ENCODE peak calls at places on chromosomes 5 and 9, in seven cellular contexts. O, E, V, U, G, B and Q are unnamed samples.

GRCh38 chr5:39605966-39606591 is 181.3 kb upstream of the DAB2 start:
- DNase-seq in O (peak; percentile 26), E (no peak), V (no peak), U (no peak), G (no peak), B (no peak), Q (no peak)

GRCh38 chr5:149474198-149474597 is 77.0 kb downstream of the CSNK1A1 start:
- DNase-seq in O (no peak), E (no peak), V (no peak), U (no peak), G (no peak), B (no peak), Q (no peak)

GRCh38 chr5:141850183-141850768 is 27.9 kb downstream of the PCDH1 start:
- DNase-seq in O (no peak), E (peak; percentile 36), V (no peak), U (no peak), G (no peak), B (no peak), Q (no peak)

GRCh38 chr5:142740903-142741302 is 29.3 kb upstream of the ARHGAP26 start:
- DNase-seq in O (no peak), E (no peak), V (no peak), U (no peak), G (no peak), B (peak; percentile 60), Q (no peak)

GRCh38 chr5:6803981-6804550 is 90.8 kb downstream of the TENT4A start:
- DNase-seq in O (no peak), E (peak; percentile 31), V (no peak), U (no peak), G (peak; percentile 57), B (no peak), Q (no peak)

GRCh38 chr9:97772145-97772544 is 75.0 kb upstream of the XPA start:
- DNase-seq in O (no peak), E (no peak), V (no peak), U (no peak), G (no peak), B (no peak), Q (no peak)

GRCh38 chr5:145324767-145325479 is 510.2 kb downstream of the PRELID2 start:
- DNase-seq in O (no peak), E (no peak), V (no peak), U (no peak), G (no peak), B (no peak), Q (no peak)

GRCh38 chr5:88823201-88823600 is 59.8 kb downstream of the MEF2C start:
- DNase-seq in O (no peak), E (no peak), V (no peak), U (no peak), G (no peak), B (no peak), Q (no peak)

GRCh38 chr5:126927424-126927823 is 102.9 kb downstream of the MARCHF3 start:
- DNase-seq in O (no peak), E (no peak), V (no peak), U (no peak), G (no peak), B (no peak), Q (no peak)

GRCh38 chr5:151740958-151741373 is 17.5 kb downstream of the ATOX1 start:
- DNase-seq in O (peak; percentile 78), E (peak; percentile 54), V (no peak), U (no peak), G (no peak), B (peak; percentile 64), Q (no peak)

GRCh38 chr9:130239741-130240241 is 25.8 kb upstream of the HMCN2 start:
- DNase-seq in O (no peak), E (peak; percentile 72), V (no peak), U (no peak), G (no peak), B (no peak), Q (no peak)

GRCh38 chr9:136059851-136060670 is 35.0 kb downstream of the NACC2 start:
- DNase-seq in O (peak; percentile 78), E (peak; percentile 81), V (peak; percentile 72), U (no peak), G (peak; percentile 74), B (peak; percentile 92), Q (no peak)

GRCh38 chr9:125889524-125890473 is 142.6 kb downstream of the PBX3 start:
- DNase-seq in O (peak; percentile 58), E (peak; percentile 46), V (no peak), U (peak; percentile 47), G (peak; percentile 84), B (peak; percentile 45), Q (peak; percentile 52)

GRCh38 chr5:61357745-61358144 is 25.7 kb downstream of the ZSWIM6 start:
- DNase-seq in O (no peak), E (peak; percentile 18), V (no peak), U (no peak), G (no peak), B (no peak), Q (no peak)

GRCh38 chr5:67620386-67621039 is 423.9 kb upstream of the CD180 start:
- DNase-seq in O (no peak), E (no peak), V (no peak), U (peak; percentile 75), G (no peak), B (no peak), Q (peak; percentile 21)

GRCh38 chr9:113669523-113670115 is 206.1 kb downstream of the RGS3 start:
- DNase-seq in O (no peak), E (peak; percentile 86), V (no peak), U (no peak), G (no peak), B (peak; percentile 31), Q (no peak)

GRCh38 chr5:89282038-89282831 is 399.3 kb upstream of the MEF2C start:
- DNase-seq in O (no peak), E (no peak), V (no peak), U (no peak), G (no peak), B (no peak), Q (no peak)

GRCh38 chr5:139762624-139763170 is 32.9 kb upstream of the PSD2 start:
- DNase-seq in O (no peak), E (no peak), V (no peak), U (no peak), G (no peak), B (no peak), Q (peak; percentile 62)

GRCh38 chr9:97548379-97548778 is 46.9 kb downstream of the TMOD1 start:
- DNase-seq in O (no peak), E (no peak), V (no peak), U (no peak), G (no peak), B (no peak), Q (no peak)

GRCh38 chr5:112604741-112605390 is 132.8 kb upstream of the APC start:
- DNase-seq in O (no peak), E (peak; percentile 12), V (no peak), U (no peak), G (no peak), B (no peak), Q (no peak)

GRCh38 chr5:154461531-154461930 is 15.7 kb downstream of the SAP30L start:
- DNase-seq in O (peak; percentile 61), E (no peak), V (no peak), U (no peak), G (no peak), B (no peak), Q (no peak)

GRCh38 chr5:105030153-105030552 is 1467.6 kb upstream of the NUDT12 start:
- DNase-seq in O (no peak), E (no peak), V (no peak), U (no peak), G (no peak), B (no peak), Q (no peak)

GRCh38 chr9:133048595-133048994 is 13.2 kb upstream of the CEL start:
- DNase-seq in O (peak; percentile 29), E (no peak), V (no peak), U (no peak), G (no peak), B (no peak), Q (no peak)

GRCh38 chr9:16640649-16641048 is 229.8 kb downstream of the BNC2 start:
- DNase-seq in O (peak; percentile 41), E (peak; percentile 47), V (no peak), U (no peak), G (no peak), B (no peak), Q (no peak)

GRCh38 chr5:38680094-38680765 is 123.8 kb upstream of the LIFR start:
- DNase-seq in O (no peak), E (no peak), V (no peak), U (no peak), G (no peak), B (no peak), Q (no peak)

GRCh38 chr5:29984153-29984534 is 1209.3 kb upstream of the CDH6 start:
- DNase-seq in O (no peak), E (no peak), V (no peak), U (no peak), G (no peak), B (no peak), Q (no peak)

GRCh38 chr5:107769531-107769930 is 98.8 kb upstream of the EFNA5 start:
- DNase-seq in O (no peak), E (no peak), V (no peak), U (no peak), G (no peak), B (no peak), Q (no peak)

GRCh38 chr5:37888476-37888875 is 48.6 kb upstream of the GDNF start:
- DNase-seq in O (peak; percentile 41), E (peak; percentile 95), V (no peak), U (no peak), G (no peak), B (peak; percentile 47), Q (no peak)

GRCh38 chr5:1103093-1103492 is 8.8 kb downstream of the SLC12A7 start:
- DNase-seq in O (peak; percentile 59), E (no peak), V (no peak), U (no peak), G (no peak), B (no peak), Q (no peak)

GRCh38 chr5:50968296-50969206 is 302.1 kb downstream of the PARP8 start:
- DNase-seq in O (peak; percentile 22), E (no peak), V (no peak), U (no peak), G (no peak), B (no peak), Q (no peak)

GRCh38 chr9:76257224-76257794 is 136.9 kb downstream of the RFK start:
- DNase-seq in O (no peak), E (no peak), V (no peak), U (no peak), G (no peak), B (no peak), Q (no peak)

GRCh38 chr5:58502032-58502431 is 10.8 kb downstream of the GAPT start:
- DNase-seq in O (no peak), E (no peak), V (no peak), U (no peak), G (no peak), B (no peak), Q (no peak)